ENCODE peak calls at places on chromosomes 6 and 20, in eight cellular contexts. T is activated gamma-delta T cell treated with Interleukin-2 at 50 U/mL for 16 hours; M is stimulated activated CD4-positive, alpha-beta T cell treated with anti-CD3 and anti-CD28 coated beads, Interleukin-4, amount 100 ng/mL, for 1 hour; C is germinal center; H is kidney tubule cell; B is CD8-positive, alpha-beta T cell; I is Right ventricle myocardium superior; X is AG08395. Q is an unnamed sample.

GRCh38 chr6:139376054-139376355 is 1.6 kb upstream of the CITED2 start:
- DNase-seq in T (no peak), M (peak; percentile 9), C (no peak), H (no peak), B (no peak), I (peak; percentile 52), X (peak; percentile 35), Q (no peak)

GRCh38 chr6:20061952-20062351 is 150.3 kb downstream of the MBOAT1 start:
- DNase-seq in T (no peak), M (no peak), C (no peak), H (no peak), B (no peak), I (no peak), X (no peak), Q (no peak)

GRCh38 chr20:33232486-33233072 is 3.2 kb upstream of the BPIFA1 start:
- DNase-seq in T (no peak), M (no peak), C (no peak), H (no peak), B (no peak), I (no peak), X (no peak), Q (no peak)

GRCh38 chr20:58868795-58869194 is 16.3 kb downstream of the GNAS start:
- DNase-seq in T (no peak), M (no peak), C (no peak), H (no peak), B (no peak), I (no peak), X (no peak), Q (peak; percentile 55)

GRCh38 chr20:63829943-63830820 is 882 bp downstream of the ZBTB46 start:
- DNase-seq in T (no peak), M (no peak), C (no peak), H (no peak), B (no peak), I (no peak), X (no peak), Q (peak; percentile 69)

GRCh38 chr20:997486-997885 is 4.6 kb downstream of the RSPO4 start:
- DNase-seq in T (no peak), M (no peak), C (no peak), H (no peak), B (no peak), I (no peak), X (no peak), Q (no peak)

GRCh38 chr6:18489335-18489734 is 102.2 kb downstream of the RNF144B start:
- DNase-seq in T (no peak), M (no peak), C (no peak), H (no peak), B (no peak), I (no peak), X (no peak), Q (no peak)

GRCh38 chr6:37624606-37625574 is 72.8 kb downstream of the MDGA1 start:
- DNase-seq in T (no peak), M (no peak), C (peak; percentile 56), H (peak; percentile 62), B (no peak), I (peak; percentile 67), X (peak; percentile 54), Q (peak; percentile 62)

GRCh38 chr6:87628881-87629280 is 38.9 kb downstream of the ORC3 start:
- DNase-seq in T (no peak), M (no peak), C (no peak), H (no peak), B (no peak), I (no peak), X (peak; percentile 19), Q (no peak)

GRCh38 chr6:20600831-20601230 is 66.6 kb downstream of the CDKAL1 start:
- DNase-seq in T (no peak), M (no peak), C (no peak), H (no peak), B (no peak), I (no peak), X (no peak), Q (no peak)

GRCh38 chr6:56582246-56582645 is 60.4 kb downstream of the DST start:
- DNase-seq in T (no peak), M (no peak), C (no peak), H (no peak), B (no peak), I (no peak), X (no peak), Q (no peak)

GRCh38 chr6:108115598-108116058 is 41.1 kb upstream of the OSTM1 start:
- DNase-seq in T (no peak), M (no peak), C (peak; percentile 17), H (peak; percentile 55), B (no peak), I (peak; percentile 43), X (peak; percentile 26), Q (peak; percentile 42)

GRCh38 chr6:154602296-154602695 is 91.8 kb upstream of the CNKSR3 start:
- DNase-seq in T (no peak), M (no peak), C (no peak), H (peak; percentile 40), B (no peak), I (no peak), X (no peak), Q (no peak)

GRCh38 chr6:50907565-50907964 is 88.9 kb downstream of the TFAP2B start:
- DNase-seq in T (no peak), M (no peak), C (no peak), H (no peak), B (no peak), I (no peak), X (no peak), Q (no peak)

GRCh38 chr20:8755340-8756118 is 313.4 kb upstream of the PLCB4 start:
- DNase-seq in T (no peak), M (no peak), C (no peak), H (peak; percentile 13), B (no peak), I (no peak), X (no peak), Q (no peak)